ENCODE peak calls at places on chromosomes 7 and 10, in six cellular contexts. F, C, E, Z, O and I are unnamed samples.

GRCh38 chr7:106731207-106731606 is 70.2 kb upstream of the CCDC71L start:
- DNase-seq in O (no peak), F (no peak), Z (no peak), C (no peak), E (no peak), I (no peak)

GRCh38 chr10:79058899-79059771 is 9.6 kb upstream of the ZMIZ1 start:
- DNase-seq in C (no peak), O (no peak), Z (peak; percentile 12), F (no peak), E (no peak), I (no peak)

GRCh38 chr10:19872504-19873271 is 56.5 kb downstream of the PLXDC2 start:
- DNase-seq in E (no peak), F (no peak), Z (no peak), C (no peak), O (no peak), I (no peak)

GRCh38 chr10:67602268-67602950 is 93.6 kb downstream of the CTNNA3 start:
- DNase-seq in E (peak; percentile 69), C (no peak), O (peak; percentile 66), Z (no peak), F (peak; percentile 26), I (peak; percentile 88)

GRCh38 chr10:5892007-5892406 is 2.0 kb downstream of the FBH1 start:
- DNase-seq in C (no peak), F (no peak), Z (no peak), O (no peak), E (no peak), I (no peak)

GRCh38 chr10:110446954-110447608 is 50.6 kb upstream of the DUSP5 start:
- DNase-seq in E (peak; percentile 20), F (peak; percentile 41), O (peak; percentile 94), C (no peak), Z (no peak), I (no peak)

GRCh38 chr10:12512292-12513002 is 163.1 kb downstream of the CAMK1D start:
- DNase-seq in E (no peak), Z (no peak), F (no peak), O (no peak), C (no peak), I (no peak)

GRCh38 chr10:117320050-117320665 is 55.1 kb downstream of the PDZD8 start:
- DNase-seq in F (peak; percentile 35), E (peak; percentile 4), C (no peak), Z (no peak), O (peak; percentile 24), I (no peak)

GRCh38 chr10:115985696-115986095 is 287.3 kb downstream of the GFRA1 start:
- DNase-seq in E (no peak), F (no peak), C (no peak), Z (no peak), O (no peak), I (no peak)

GRCh38 chr7:82050792-82051191 is 280.9 kb upstream of the HGF start:
- DNase-seq in E (no peak), C (no peak), O (peak; percentile 84), Z (no peak), F (peak; percentile 59), I (no peak)

GRCh38 chr7:37442268-37442667 is 6.4 kb downstream of the ELMO1 start:
- DNase-seq in C (no peak), F (no peak), Z (no peak), E (no peak), O (no peak), I (no peak)

GRCh38 chr10:110620108-110620719 is 23.9 kb upstream of the RBM20 start:
- DNase-seq in E (no peak), F (no peak), Z (no peak), C (no peak), O (no peak), I (no peak)

GRCh38 chr10:123323884-123324283 is 169.7 kb downstream of the BUB3 start:
- DNase-seq in O (no peak), E (no peak), Z (no peak), F (no peak), C (no peak), I (no peak)

GRCh38 chr10:94858022-94858421 is 80.4 kb upstream of the CYP2C9 start:
- DNase-seq in Z (no peak), E (no peak), C (no peak), F (no peak), O (no peak), I (no peak)

GRCh38 chr10:116870949-116871348 is 21.6 kb downstream of the ENO4 start:
- DNase-seq in F (no peak), E (no peak), Z (no peak), C (no peak), O (no peak), I (no peak)

GRCh38 chr7:154409703-154410311 is 357.6 kb downstream of the DPP6 start:
- DNase-seq in E (no peak), C (no peak), F (peak; percentile 6), Z (no peak), O (peak; percentile 2), I (no peak)

GRCh38 chr7:130441408-130441854 is 615 bp upstream of the CEP41 start:
- DNase-seq in E (no peak), C (no peak), F (peak; percentile 29), Z (no peak), O (no peak), I (no peak)

GRCh38 chr7:17830206-17830605 is 110.1 kb downstream of the SNX13 start:
- DNase-seq in Z (no peak), C (no peak), O (peak; percentile 93), E (no peak), F (no peak), I (peak; percentile 16)

GRCh38 chr7:22001345-22002004 is 55.8 kb upstream of the CDCA7L start:
- DNase-seq in Z (no peak), C (no peak), E (peak; percentile 83), O (peak; percentile 90), F (peak; percentile 44), I (no peak)

GRCh38 chr10:70672993-70673928 is 955 bp downstream of the ADAMTS14 start:
- DNase-seq in O (peak; percentile 84), F (no peak), E (peak; percentile 84), C (no peak), Z (no peak), I (no peak)

GRCh38 chr7:73707045-73707631 is 12.3 kb downstream of the STX1A start:
- DNase-seq in F (peak; percentile 98), E (no peak), C (no peak), Z (peak; percentile 84), O (no peak), I (no peak)

GRCh38 chr10:19652750-19653149 is 163.5 kb upstream of the PLXDC2 start:
- DNase-seq in O (peak; percentile 17), F (no peak), C (no peak), Z (no peak), E (no peak), I (no peak)

GRCh38 chr7:38451840-38452239 is 178.4 kb upstream of the TARP start:
- DNase-seq in F (peak; percentile 37), Z (no peak), C (no peak), O (no peak), E (no peak), I (no peak)

GRCh38 chr7:69395072-69395714 is 203.1 kb upstream of the AUTS2 start:
- DNase-seq in C (no peak), F (peak; percentile 63), O (peak; percentile 1), E (peak; percentile 67), Z (no peak), I (peak; percentile 52)

GRCh38 chr7:100888988-100889760 is at the start of gene UFSP1:
- DNase-seq in F (no peak), C (no peak), Z (no peak), O (no peak), E (peak; percentile 39), I (no peak)

GRCh38 chr7:74300951-74301350 is 11.7 kb downstream of the CLIP2 start:
- DNase-seq in Z (no peak), O (no peak), F (no peak), C (no peak), E (no peak), I (no peak)

GRCh38 chr10:71638577-71639411 is 80.8 kb downstream of the C10orf105 start:
- DNase-seq in E (no peak), Z (no peak), O (no peak), C (no peak), F (no peak), I (no peak)

GRCh38 chr10:131848741-131849590 is 51.8 kb upstream of the PPP2R2D start:
- DNase-seq in C (no peak), E (no peak), O (no peak), Z (peak; percentile 23), F (no peak), I (no peak)

GRCh38 chr10:4883079-4883739 is 57.2 kb downstream of the AKR1E2 start:
- DNase-seq in E (peak; percentile 2), F (peak; percentile 26), O (peak; percentile 33), C (no peak), Z (no peak), I (no peak)

GRCh38 chr7:48426966-48427555 is 255.8 kb downstream of the ABCA13 start:
- DNase-seq in O (peak; percentile 2), F (peak; percentile 27), Z (no peak), C (no peak), E (peak; percentile 6), I (peak; percentile 56)

GRCh38 chr7:115178831-115179230 is 256.9 kb downstream of the MDFIC start:
- DNase-seq in Z (no peak), E (no peak), F (no peak), O (no peak), C (no peak), I (no peak)

GRCh38 chr10:101266396-101267298 is 37.4 kb upstream of the LBX1 start:
- DNase-seq in Z (no peak), E (no peak), C (no peak), O (no peak), F (no peak), I (no peak)

GRCh38 chr7:25286756-25287155 is 58.5 kb upstream of the NPVF start:
- DNase-seq in O (no peak), Z (no peak), C (no peak), E (no peak), F (no peak), I (no peak)

GRCh38 chr7:139696547-139696946 is 81.3 kb downstream of the HIPK2 start:
- DNase-seq in C (no peak), Z (no peak), E (no peak), O (no peak), F (no peak), I (no peak)

GRCh38 chr7:96654630-96655188 is 54.9 kb downstream of the SEM1 start:
- DNase-seq in O (no peak), E (no peak), F (no peak), Z (no peak), C (no peak), I (no peak)

GRCh38 chr7:74173074-74173473 is 1.1 kb upstream of the EIF4H start:
- DNase-seq in E (no peak), O (no peak), C (no peak), Z (no peak), F (no peak), I (no peak)

GRCh38 chr10:7288060-7288690 is 122.7 kb downstream of the SFMBT2 start:
- DNase-seq in C (no peak), O (no peak), F (peak; percentile 20), E (no peak), Z (no peak), I (no peak)